ENCODE peak calls at places on chromosomes 13 and 19, in eight cellular contexts. W is AG10803; B is CD4-positive, CD25-positive, alpha-beta regulatory T cell; C is HFF-Myc; A is aorta; O is tibial nerve; L is cardiac fibroblast; V is MM.1S. Z is an unnamed sample.

GRCh38 chr19:35381926-35382325 is 11.1 kb downstream of the GPR42 start:
- DNase-seq in V (no peak), B (no peak), A (no peak), W (no peak), C (no peak), O (no peak), L (no peak), Z (no peak)

GRCh38 chr19:46849610-46850009 is 1.0 kb downstream of the AP2S1 start:
- DNase-seq in W (no peak), L (no peak), V (no peak), A (no peak), O (no peak), C (no peak), B (no peak), Z (no peak)

GRCh38 chr19:4682417-4683200 is 12.5 kb upstream of the MYDGF start:
- DNase-seq in O (no peak), L (no peak), B (no peak), V (no peak), C (no peak), W (no peak), A (no peak), Z (no peak)

GRCh38 chr19:38905620-38906019 is 5.9 kb downstream of the NFKBIB start:
- DNase-seq in A (no peak), C (no peak), L (no peak), V (no peak), B (no peak), W (no peak), O (no peak), Z (no peak)

GRCh38 chr19:51251453-51251790 is 542 bp downstream of the SIGLECL1 start:
- DNase-seq in A (no peak), L (no peak), O (no peak), B (no peak), W (no peak), V (no peak), C (no peak), Z (no peak)

GRCh38 chr19:5674734-5675133 is 5.6 kb downstream of the MICOS13 start:
- DNase-seq in C (no peak), B (no peak), L (no peak), V (no peak), A (no peak), O (no peak), W (no peak), Z (no peak)

GRCh38 chr13:97028441-97029299 is 34.4 kb upstream of the OXGR1 start:
- DNase-seq in L (peak; percentile 76), W (peak; percentile 41), O (peak; percentile 60), A (peak; percentile 60), B (peak; percentile 24), C (peak; percentile 14), V (peak; percentile 44), Z (peak; percentile 78)

GRCh38 chr13:49791753-49792549 is 531 bp downstream of the KPNA3 start:
- DNase-seq in W (peak; percentile 38), C (no peak), A (peak; percentile 61), L (peak; percentile 43), B (peak; percentile 58), O (no peak), V (peak; percentile 17), Z (peak; percentile 35)

GRCh38 chr13:28251462-28251861 is 113.1 kb downstream of the PAN3 start:
- DNase-seq in L (no peak), B (no peak), V (peak; percentile 10), O (no peak), A (no peak), W (no peak), C (no peak), Z (no peak)

GRCh38 chr19:355134-355533 is 10.5 kb upstream of the MIER2 start:
- DNase-seq in C (no peak), B (no peak), V (no peak), A (no peak), W (no peak), L (no peak), O (no peak), Z (no peak)

GRCh38 chr19:49564616-49565045 is 15.7 kb downstream of the NOSIP start:
- DNase-seq in A (no peak), V (no peak), W (no peak), C (no peak), O (no peak), L (no peak), B (peak; percentile 56), Z (no peak)

GRCh38 chr13:95709101-95709500 is 32.2 kb downstream of the DNAJC3 start:
- DNase-seq in W (peak; percentile 50), V (no peak), B (no peak), A (no peak), O (no peak), L (no peak), C (no peak), Z (no peak)

GRCh38 chr19:4455742-4456565 is 1.6 kb downstream of the UBXN6 start:
- DNase-seq in L (peak; percentile 85), O (peak; percentile 50), B (no peak), V (no peak), W (peak; percentile 57), A (peak; percentile 68), C (no peak), Z (peak; percentile 78)

GRCh38 chr13:94352057-94352456 is 127.4 kb downstream of the DCT start:
- DNase-seq in C (no peak), A (no peak), V (no peak), B (no peak), O (no peak), W (no peak), L (peak; percentile 33), Z (no peak)

GRCh38 chr13:113621046-113621445 is 36.5 kb downstream of the TFDP1 start:
- DNase-seq in A (peak; percentile 27), W (no peak), C (no peak), L (no peak), V (no peak), O (no peak), B (no peak), Z (no peak)

GRCh38 chr19:33686687-33687541 is 65.2 kb downstream of the CHST8 start:
- DNase-seq in L (no peak), B (no peak), O (no peak), C (no peak), W (no peak), A (no peak), V (no peak), Z (no peak)

GRCh38 chr19:33683881-33684549 is 62.3 kb downstream of the CHST8 start:
- DNase-seq in L (peak; percentile 22), O (no peak), A (peak; percentile 39), B (peak; percentile 1), W (peak; percentile 27), C (peak; percentile 3), V (no peak), Z (peak; percentile 39)

GRCh38 chr19:33686246-33686645 is 64.5 kb downstream of the CHST8 start:
- DNase-seq in O (no peak), L (no peak), A (no peak), W (no peak), C (no peak), V (no peak), B (no peak), Z (no peak)

GRCh38 chr19:33685541-33685940 is 63.8 kb downstream of the CHST8 start:
- DNase-seq in W (no peak), O (no peak), C (no peak), L (no peak), B (no peak), V (no peak), A (no peak), Z (no peak)

GRCh38 chr19:33684550-33685303 is 63.0 kb downstream of the CHST8 start:
- DNase-seq in W (no peak), O (no peak), V (no peak), L (peak; percentile 0), B (no peak), A (peak; percentile 11), C (no peak), Z (no peak)
- H3K4me3 ChIP-seq in W (no peak overlapping the region), O (no peak overlapping the region), V (no peak overlapping the region), L (no peak overlapping the region), B (no peak overlapping the region), A (no peak overlapping the region), C (no peak overlapping the region), Z (no peak overlapping the region)

DNA sequence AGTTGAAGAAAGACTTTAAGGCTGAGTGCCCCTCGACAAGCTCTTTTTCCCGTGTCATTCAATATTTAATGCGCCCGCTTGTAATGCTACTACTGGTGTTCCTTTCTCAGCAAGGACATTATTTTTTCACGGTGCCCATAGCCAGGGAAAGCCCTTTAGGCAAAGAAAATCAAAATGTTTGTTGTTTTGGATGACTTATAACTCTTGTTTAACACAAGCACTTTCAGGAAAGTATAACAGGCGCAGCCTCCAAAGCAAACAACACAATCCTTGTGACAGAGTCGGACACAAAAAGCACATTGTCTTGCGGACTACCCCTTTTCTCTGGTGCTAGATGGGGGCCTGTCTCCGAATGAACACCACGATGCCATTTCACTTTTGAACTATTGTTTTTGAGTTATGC is 12.4 kb downstream of the ZIC5 start:
- DNase-seq in O (no peak), B (no peak), A (no peak), L (no peak), C (no peak), V (no peak), W (no peak), Z (no peak)
- H3K4me3 ChIP-seq in O (no peak overlapping the region), B (no peak overlapping the region), A (no peak overlapping the region), L (no peak overlapping the region), C (no peak overlapping the region), V (no peak overlapping the region), W (no peak overlapping the region), Z (no peak overlapping the region)

GRCh38 chr19:37877147-37877546 is 29.2 kb downstream of the WDR87 start:
- DNase-seq in V (no peak), A (no peak), O (no peak), W (no peak), B (no peak), C (no peak), L (no peak), Z (no peak)
- H3K4me3 ChIP-seq in V (no peak overlapping the region), A (no peak overlapping the region), O (no peak overlapping the region), W (no peak overlapping the region), B (no peak overlapping the region), C (no peak overlapping the region), L (no peak overlapping the region), Z (no peak overlapping the region)

GRCh38 chr19:42353341-42354015 is 28.0 kb downstream of the MEGF8 start:
- DNase-seq in W (no peak), L (no peak), V (no peak), C (no peak), B (no peak), A (no peak), O (no peak), Z (no peak)

GRCh38 chr19:42356686-42357085 is 31.3 kb downstream of the MEGF8 start:
- DNase-seq in W (no peak), O (no peak), C (no peak), L (no peak), B (no peak), V (no peak), A (no peak), Z (no peak)

GRCh38 chr19:42352893-42353259 is 27.4 kb downstream of the MEGF8 start:
- DNase-seq in B (no peak), V (no peak), L (no peak), C (no peak), W (no peak), O (no peak), A (no peak), Z (no peak)

GRCh38 chr19:42357290-42357689 is 31.9 kb downstream of the MEGF8 start:
- DNase-seq in A (no peak), W (no peak), L (no peak), B (no peak), C (no peak), V (no peak), O (no peak), Z (no peak)

DNA sequence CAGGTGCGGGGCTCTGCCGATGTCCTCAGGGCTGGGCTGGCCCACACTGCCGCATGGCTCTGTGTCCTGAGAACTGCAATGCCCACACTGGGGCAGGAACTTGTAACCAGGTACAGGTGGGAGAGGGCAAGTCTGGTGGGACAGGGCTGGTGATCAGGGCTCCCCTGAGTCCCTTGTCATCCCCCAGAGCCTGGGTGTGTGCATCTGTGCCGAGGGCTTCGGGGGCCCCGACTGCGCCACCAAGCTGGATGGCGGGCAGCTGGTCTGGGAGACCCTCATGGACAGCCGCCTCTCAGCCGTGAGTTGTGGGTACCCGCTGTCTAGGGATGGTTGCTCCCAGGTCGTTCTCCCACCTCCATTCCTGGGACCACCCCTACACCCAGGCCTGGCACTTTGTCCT is 30.5 kb downstream of the MEGF8 start:
- DNase-seq in W (no peak), B (no peak), L (no peak), V (no peak), C (no peak), A (no peak), O (no peak), Z (no peak)
- H3K4me3 ChIP-seq in W (no peak overlapping the region), B (no peak overlapping the region), L (no peak overlapping the region), V (no peak overlapping the region), C (no peak overlapping the region), A (no peak overlapping the region), O (no peak overlapping the region), Z (no peak overlapping the region)